ENCODE peak calls at places on chromosome 17, in five cellular contexts. D is A549, M is K562, N is GM12878, Q is HepG2. S is an unnamed sample.

GRCh38 chr17:74452841-74453661 is 13.4 kb upstream of the CD300A start:
- DNase-seq in D (no peak), N (no peak), Q (no peak), M (no peak), S (no peak)

GRCh38 chr17:38572665-38573365 is 32.9 kb downstream of the SRCIN1 start:
- DNase-seq in D (peak; percentile 23), N (no peak), M (peak; percentile 44), Q (no peak), S (peak; percentile 90)

GRCh38 chr17:77011173-77012011 is 129.4 kb upstream of the SEC14L1 start:
- DNase-seq in D (peak; percentile 65), Q (peak; percentile 53), N (no peak), M (no peak), S (peak; percentile 58)

GRCh38 chr17:1714980-1715802 is 5.0 kb upstream of the TLCD2 start:
- DNase-seq in M (peak; percentile 82), N (no peak), Q (peak; percentile 84), D (peak; percentile 90), S (peak; percentile 62)

GRCh38 chr17:76390003-76390421 is 5.6 kb downstream of the SPHK1 start:
- DNase-seq in M (no peak), Q (peak; percentile 42), N (no peak), D (no peak), S (no peak)

GRCh38 chr17:44933824-44934744 is 13.5 kb downstream of the KIF18B start:
- DNase-seq in Q (no peak), M (no peak), D (no peak), N (no peak), S (peak; percentile 15)

GRCh38 chr17:43966276-43966675 is 12.5 kb upstream of the PYY start:
- DNase-seq in N (no peak), Q (no peak), M (no peak), D (peak; percentile 29), S (no peak)

GRCh38 chr17:65283704-65284103 is 146.5 kb downstream of the RGS9 start:
- DNase-seq in M (no peak), N (no peak), Q (no peak), D (no peak), S (no peak)

GRCh38 chr17:7910711-7911110 is 5.4 kb downstream of the RNF227 start:
- DNase-seq in Q (no peak), M (no peak), D (no peak), N (no peak), S (no peak)
- TF ChIP-seq CHD2 in Q (no peak), M (no peak), D (no peak), N (no peak), S (no peak)

GRCh38 chr17:8320262-8320661 is 10.2 kb downstream of the ARHGEF15 start:
- DNase-seq in D (no peak), M (no peak), N (no peak), Q (no peak), S (no peak)
- TF ChIP-seq SMC3 in D (no peak), M (no peak), N (no peak), Q (no peak), S (no peak)

GRCh38 chr17:29238133-29238850 is 8.4 kb upstream of the CRYBA1 start:
- DNase-seq in N (no peak), D (no peak), M (no peak), Q (no peak), S (no peak)
- TF ChIP-seq REST in N (no peak), D (no peak), M (no peak), Q (no peak), S (no peak)

GRCh38 chr17:80397686-80398085 is 17.3 kb upstream of the ENDOV start:
- DNase-seq in N (no peak), M (no peak), Q (no peak), D (no peak), S (no peak)
- TF ChIP-seq CHD2 in N (no peak), M (no peak), Q (no peak), D (no peak), S (no peak)

DNA sequence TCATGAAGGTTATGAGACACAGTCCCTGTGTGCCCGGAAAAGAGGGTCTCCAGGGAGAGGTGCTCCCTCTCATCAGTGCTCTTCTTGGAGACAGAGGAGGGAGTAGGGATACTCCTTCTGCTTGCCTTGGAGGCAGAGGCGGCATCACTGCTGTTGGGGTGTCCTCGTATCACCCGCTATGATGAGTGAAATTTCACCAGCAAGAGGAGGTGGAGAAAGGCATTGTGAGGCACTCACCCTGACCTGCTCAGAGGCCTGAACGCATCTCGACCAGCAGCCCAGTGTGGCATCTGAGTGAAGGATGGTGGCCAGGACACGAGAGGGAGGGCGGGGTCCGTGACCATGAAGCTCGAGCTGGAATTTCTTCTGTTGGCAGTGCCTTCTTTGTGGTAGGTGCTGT is 222.1 kb upstream of the CHMP6 start:
- DNase-seq in M (no peak), Q (no peak), D (no peak), N (no peak), S (no peak)
- TF ChIP-seq SMC3 in M (no peak), Q (no peak), D (no peak), N (no peak), S (no peak)